ENCODE peak calls at places on chromosome 9, in nine cellular contexts. One of them, this sample, is unnamed.

GRCh38 chr9:133147412-133148271 is 16.1 kb downstream of the GBGT1 start:
- DNase-seq in HCT116: peak
- DNase-seq in fibroblast of mammary gland: peak
- DNase-seq in spleen: peak
- DNase-seq in fibroblast of the aortic adventitia: peak
- DNase-seq in GM10248: peak
- DNase-seq in astrocyte of the spinal cord: peak
- DNase-seq in CD8-positive, alpha-beta T cell: peak
- DNase-seq in osteocyte: peak
- DNase-seq in this sample: peak

GRCh38 chr9:37293664-37294524 is 128.6 kb upstream of the GRHPR start:
- DNase-seq in fibroblast of mammary gland: peak
- DNase-seq in astrocyte of the spinal cord: no peak
- DNase-seq in spleen: no peak
- DNase-seq in osteocyte: no peak
- DNase-seq in CD8-positive, alpha-beta T cell: no peak
- DNase-seq in fibroblast of the aortic adventitia: peak
- DNase-seq in GM10248: peak
- DNase-seq in HCT116: no peak
- DNase-seq in this sample: peak

GRCh38 chr9:113505963-113506624 is 42.6 kb downstream of the RGS3 start:
- DNase-seq in GM10248: no peak
- DNase-seq in spleen: peak
- DNase-seq in fibroblast of mammary gland: no peak
- DNase-seq in HCT116: no peak
- DNase-seq in astrocyte of the spinal cord: no peak
- DNase-seq in fibroblast of the aortic adventitia: no peak
- DNase-seq in CD8-positive, alpha-beta T cell: no peak
- DNase-seq in osteocyte: no peak
- DNase-seq in this sample: no peak

GRCh38 chr9:4622016-4622415 is 40.1 kb upstream of the PLPP6 start:
- DNase-seq in GM10248: no peak
- DNase-seq in HCT116: no peak
- DNase-seq in fibroblast of the aortic adventitia: no peak
- DNase-seq in astrocyte of the spinal cord: no peak
- DNase-seq in osteocyte: no peak
- DNase-seq in spleen: no peak
- DNase-seq in fibroblast of mammary gland: no peak
- DNase-seq in CD8-positive, alpha-beta T cell: no peak
- DNase-seq in this sample: no peak

GRCh38 chr9:16873131-16873787 is 2.8 kb upstream of the BNC2 start:
- DNase-seq in GM10248: no peak
- DNase-seq in fibroblast of mammary gland: peak
- DNase-seq in osteocyte: no peak
- DNase-seq in CD8-positive, alpha-beta T cell: no peak
- DNase-seq in astrocyte of the spinal cord: peak
- DNase-seq in fibroblast of the aortic adventitia: peak
- DNase-seq in HCT116: no peak
- DNase-seq in spleen: no peak
- DNase-seq in this sample: no peak

GRCh38 chr9:116713266-116713665 is 26.2 kb downstream of the TRIM32 start:
- DNase-seq in GM10248: no peak
- DNase-seq in spleen: no peak
- DNase-seq in CD8-positive, alpha-beta T cell: no peak
- DNase-seq in HCT116: no peak
- DNase-seq in osteocyte: no peak
- DNase-seq in fibroblast of the aortic adventitia: no peak
- DNase-seq in astrocyte of the spinal cord: no peak
- DNase-seq in fibroblast of mammary gland: no peak
- DNase-seq in this sample: no peak

GRCh38 chr9:111198936-111199335 is 131.1 kb downstream of the OR2K2 start:
- DNase-seq in fibroblast of the aortic adventitia: peak
- DNase-seq in CD8-positive, alpha-beta T cell: no peak
- DNase-seq in GM10248: no peak
- DNase-seq in spleen: no peak
- DNase-seq in HCT116: no peak
- DNase-seq in astrocyte of the spinal cord: peak
- DNase-seq in fibroblast of mammary gland: peak
- DNase-seq in osteocyte: no peak
- DNase-seq in this sample: no peak

GRCh38 chr9:79742145-79742820 is 170.5 kb downstream of the TLE4 start:
- DNase-seq in fibroblast of mammary gland: no peak
- DNase-seq in spleen: no peak
- DNase-seq in HCT116: no peak
- DNase-seq in astrocyte of the spinal cord: peak
- DNase-seq in osteocyte: no peak
- DNase-seq in fibroblast of the aortic adventitia: no peak
- DNase-seq in GM10248: no peak
- DNase-seq in CD8-positive, alpha-beta T cell: no peak
- DNase-seq in this sample: no peak

GRCh38 chr9:124042168-124042775 is 30.7 kb downstream of the LHX2 start:
- DNase-seq in fibroblast of the aortic adventitia: no peak
- DNase-seq in GM10248: no peak
- DNase-seq in osteocyte: no peak
- DNase-seq in CD8-positive, alpha-beta T cell: no peak
- DNase-seq in spleen: peak
- DNase-seq in fibroblast of mammary gland: no peak
- DNase-seq in HCT116: no peak
- DNase-seq in astrocyte of the spinal cord: no peak
- DNase-seq in this sample: no peak

GRCh38 chr9:97704851-97705250 is 7.7 kb upstream of the XPA start:
- DNase-seq in osteocyte: no peak
- DNase-seq in fibroblast of the aortic adventitia: no peak
- DNase-seq in GM10248: no peak
- DNase-seq in CD8-positive, alpha-beta T cell: no peak
- DNase-seq in HCT116: no peak
- DNase-seq in astrocyte of the spinal cord: no peak
- DNase-seq in fibroblast of mammary gland: peak
- DNase-seq in spleen: no peak
- DNase-seq in this sample: peak

GRCh38 chr9:93681316-93682154 is 105.2 kb downstream of the PHF2 start:
- DNase-seq in osteocyte: peak
- DNase-seq in HCT116: no peak
- DNase-seq in astrocyte of the spinal cord: no peak
- DNase-seq in fibroblast of mammary gland: no peak
- DNase-seq in spleen: peak
- DNase-seq in CD8-positive, alpha-beta T cell: peak
- DNase-seq in GM10248: peak
- DNase-seq in fibroblast of the aortic adventitia: no peak
- DNase-seq in this sample: no peak

GRCh38 chr9:89410709-89411111 is 87.2 kb downstream of the SEMA4D start:
- DNase-seq in GM10248: peak
- DNase-seq in astrocyte of the spinal cord: no peak
- DNase-seq in fibroblast of mammary gland: peak
- DNase-seq in fibroblast of the aortic adventitia: no peak
- DNase-seq in CD8-positive, alpha-beta T cell: no peak
- DNase-seq in osteocyte: no peak
- DNase-seq in HCT116: no peak
- DNase-seq in spleen: no peak
- DNase-seq in this sample: no peak

GRCh38 chr9:99185904-99186303 is 35.8 kb downstream of the ALG2 start:
- DNase-seq in GM10248: no peak
- DNase-seq in osteocyte: no peak
- DNase-seq in fibroblast of mammary gland: no peak
- DNase-seq in HCT116: no peak
- DNase-seq in CD8-positive, alpha-beta T cell: no peak
- DNase-seq in spleen: no peak
- DNase-seq in fibroblast of the aortic adventitia: no peak
- DNase-seq in astrocyte of the spinal cord: no peak
- DNase-seq in this sample: no peak

GRCh38 chr9:28163619-28164018 is 590.3 kb upstream of the C9orf72 start:
- DNase-seq in astrocyte of the spinal cord: no peak
- DNase-seq in HCT116: no peak
- DNase-seq in osteocyte: no peak
- DNase-seq in GM10248: no peak
- DNase-seq in fibroblast of mammary gland: no peak
- DNase-seq in fibroblast of the aortic adventitia: no peak
- DNase-seq in CD8-positive, alpha-beta T cell: no peak
- DNase-seq in spleen: no peak
- DNase-seq in this sample: peak

GRCh38 chr9:85940832-85941616 is at the start of gene NAA35:
- DNase-seq in HCT116: peak
- DNase-seq in fibroblast of mammary gland: peak
- DNase-seq in CD8-positive, alpha-beta T cell: peak
- DNase-seq in spleen: peak
- DNase-seq in GM10248: peak
- DNase-seq in astrocyte of the spinal cord: peak
- DNase-seq in osteocyte: peak
- DNase-seq in fibroblast of the aortic adventitia: peak
- DNase-seq in this sample: peak
- TF ChIP-seq CTCF in HCT116: no peak
- TF ChIP-seq CTCF in fibroblast of mammary gland: no peak
- TF ChIP-seq CTCF in CD8-positive, alpha-beta T cell: no peak
- TF ChIP-seq CTCF in spleen: peak
- TF ChIP-seq CTCF in GM10248: no peak
- TF ChIP-seq CTCF in astrocyte of the spinal cord: no peak
- TF ChIP-seq CTCF in osteocyte: no peak
- TF ChIP-seq CTCF in fibroblast of the aortic adventitia: no peak
- TF ChIP-seq CTCF in this sample: no peak

DNA sequence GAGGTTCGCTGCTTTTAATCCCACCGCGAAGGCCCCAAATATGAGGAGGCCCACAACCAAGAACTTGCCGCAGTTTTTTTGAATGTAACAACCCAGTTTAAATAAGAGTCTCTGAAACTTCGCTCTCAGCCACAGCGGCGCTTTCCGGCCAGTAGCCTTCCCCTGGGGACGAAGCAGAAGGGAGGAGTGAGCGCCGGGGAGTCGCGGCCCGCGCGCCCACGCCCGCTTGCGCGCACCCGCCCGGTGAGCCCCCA is 10.4 kb downstream of the PTCH1 start:
- DNase-seq in spleen: no peak
- DNase-seq in osteocyte: no peak
- DNase-seq in fibroblast of the aortic adventitia: peak
- DNase-seq in HCT116: no peak
- DNase-seq in GM10248: peak
- DNase-seq in CD8-positive, alpha-beta T cell: no peak
- DNase-seq in astrocyte of the spinal cord: peak
- DNase-seq in fibroblast of mammary gland: peak
- DNase-seq in this sample: peak
- TF ChIP-seq CTCF in spleen: no peak
- TF ChIP-seq CTCF in osteocyte: no peak
- TF ChIP-seq CTCF in fibroblast of the aortic adventitia: no peak
- TF ChIP-seq CTCF in HCT116: no peak
- TF ChIP-seq CTCF in GM10248: no peak
- TF ChIP-seq CTCF in CD8-positive, alpha-beta T cell: no peak
- TF ChIP-seq CTCF in astrocyte of the spinal cord: no peak
- TF ChIP-seq CTCF in fibroblast of mammary gland: no peak
- TF ChIP-seq CTCF in this sample: no peak

GRCh38 chr9:77753183-77753582 is 105.1 kb upstream of the GNA14 start:
- DNase-seq in spleen: no peak
- DNase-seq in GM10248: no peak
- DNase-seq in CD8-positive, alpha-beta T cell: no peak
- DNase-seq in fibroblast of mammary gland: no peak
- DNase-seq in HCT116: no peak
- DNase-seq in fibroblast of the aortic adventitia: no peak
- DNase-seq in osteocyte: no peak
- DNase-seq in astrocyte of the spinal cord: no peak
- DNase-seq in this sample: no peak

GRCh38 chr9:77750981-77751340 is 102.8 kb upstream of the GNA14 start:
- DNase-seq in HCT116: no peak
- DNase-seq in CD8-positive, alpha-beta T cell: no peak
- DNase-seq in astrocyte of the spinal cord: no peak
- DNase-seq in GM10248: no peak
- DNase-seq in osteocyte: no peak
- DNase-seq in fibroblast of the aortic adventitia: no peak
- DNase-seq in fibroblast of mammary gland: no peak
- DNase-seq in spleen: no peak
- DNase-seq in this sample: no peak

GRCh38 chr9:77750284-77750683 is 102.2 kb upstream of the GNA14 start:
- DNase-seq in spleen: no peak
- DNase-seq in fibroblast of the aortic adventitia: peak
- DNase-seq in astrocyte of the spinal cord: no peak
- DNase-seq in GM10248: no peak
- DNase-seq in HCT116: no peak
- DNase-seq in osteocyte: no peak
- DNase-seq in CD8-positive, alpha-beta T cell: no peak
- DNase-seq in fibroblast of mammary gland: peak
- DNase-seq in this sample: no peak

GRCh38 chr9:77752566-77752965 is 104.4 kb upstream of the GNA14 start:
- DNase-seq in GM10248: no peak
- DNase-seq in CD8-positive, alpha-beta T cell: no peak
- DNase-seq in HCT116: no peak
- DNase-seq in fibroblast of the aortic adventitia: peak
- DNase-seq in osteocyte: no peak
- DNase-seq in astrocyte of the spinal cord: peak
- DNase-seq in fibroblast of mammary gland: peak
- DNase-seq in spleen: no peak
- DNase-seq in this sample: no peak

DNA sequence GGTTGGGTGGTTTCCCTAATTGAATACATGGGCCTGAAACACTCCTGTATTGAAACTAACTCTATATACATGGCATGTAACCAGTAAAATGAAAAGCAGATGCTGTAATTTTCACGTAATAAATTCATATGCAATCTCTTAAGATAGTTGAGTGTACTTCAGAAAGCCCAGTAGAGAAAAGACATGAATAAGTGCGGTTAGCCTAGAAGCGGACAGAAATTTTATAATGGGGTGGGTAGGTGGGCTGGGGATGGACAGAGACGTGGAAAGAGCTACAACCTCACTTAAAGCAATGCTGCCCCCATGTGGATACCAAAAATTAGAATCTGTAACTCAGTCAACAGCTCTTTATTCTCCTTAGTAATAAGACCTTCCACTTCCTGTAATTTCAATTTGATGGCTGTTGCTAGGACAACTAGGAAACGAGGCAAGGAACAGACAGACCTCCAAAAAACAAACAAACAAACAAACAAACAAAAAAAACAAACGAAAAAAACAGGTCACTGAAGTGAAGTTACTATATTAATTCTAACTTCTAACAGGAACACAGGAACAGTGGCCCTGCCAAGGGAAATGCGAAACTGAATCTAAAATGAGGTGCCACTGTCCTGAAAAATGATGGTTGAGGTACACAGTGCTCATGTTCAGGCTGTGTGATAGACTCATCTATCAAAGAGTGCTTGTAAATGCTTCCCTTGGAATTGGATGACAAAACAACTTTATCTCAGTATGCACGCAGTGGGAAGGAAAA is 103.4 kb upstream of the GNA14 start:
- DNase-seq in spleen: no peak
- DNase-seq in astrocyte of the spinal cord: peak
- DNase-seq in GM10248: peak
- DNase-seq in CD8-positive, alpha-beta T cell: no peak
- DNase-seq in HCT116: peak
- DNase-seq in osteocyte: no peak
- DNase-seq in fibroblast of mammary gland: peak
- DNase-seq in fibroblast of the aortic adventitia: peak
- DNase-seq in this sample: peak
- TF ChIP-seq CTCF in spleen: peak
- TF ChIP-seq CTCF in astrocyte of the spinal cord: peak
- TF ChIP-seq CTCF in GM10248: peak
- TF ChIP-seq CTCF in CD8-positive, alpha-beta T cell: no peak
- TF ChIP-seq CTCF in HCT116: peak
- TF ChIP-seq CTCF in osteocyte: peak
- TF ChIP-seq CTCF in fibroblast of mammary gland: peak
- TF ChIP-seq CTCF in fibroblast of the aortic adventitia: peak
- TF ChIP-seq CTCF in this sample: peak

DNA sequence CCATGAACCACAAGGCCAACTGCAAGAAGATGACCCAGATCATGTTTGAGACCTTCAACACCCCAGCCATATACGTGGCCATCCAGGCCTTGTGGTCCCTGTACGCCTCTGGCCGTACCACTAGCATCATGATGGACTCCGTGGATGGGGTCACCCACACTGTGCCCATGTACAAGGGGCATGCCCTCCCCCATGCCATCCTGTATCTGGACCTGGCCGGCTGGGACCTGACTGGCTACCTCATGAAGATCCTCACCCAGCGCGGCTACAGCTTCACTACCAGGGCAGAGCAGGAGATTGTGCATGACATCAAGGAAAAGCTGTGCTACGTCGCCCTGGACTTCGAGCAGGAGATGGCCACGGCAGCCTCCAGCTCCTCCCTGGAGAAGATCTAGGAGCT is 153.7 kb downstream of the CAVIN4 start:
- DNase-seq in CD8-positive, alpha-beta T cell: no peak
- DNase-seq in GM10248: no peak
- DNase-seq in spleen: no peak
- DNase-seq in HCT116: no peak
- DNase-seq in fibroblast of mammary gland: no peak
- DNase-seq in osteocyte: no peak
- DNase-seq in fibroblast of the aortic adventitia: no peak
- DNase-seq in astrocyte of the spinal cord: no peak
- DNase-seq in this sample: no peak
- TF ChIP-seq CTCF in CD8-positive, alpha-beta T cell: no peak
- TF ChIP-seq CTCF in GM10248: no peak
- TF ChIP-seq CTCF in spleen: no peak
- TF ChIP-seq CTCF in HCT116: no peak
- TF ChIP-seq CTCF in fibroblast of mammary gland: no peak
- TF ChIP-seq CTCF in osteocyte: no peak
- TF ChIP-seq CTCF in fibroblast of the aortic adventitia: no peak
- TF ChIP-seq CTCF in astrocyte of the spinal cord: no peak
- TF ChIP-seq CTCF in this sample: no peak